ENCODE peak calls at places on chromosomes 13 and 19, in four cellular contexts. H, A, S and R are unnamed samples.

GRCh38 chr19:49555600-49556411 is 24.6 kb downstream of the NOSIP start:
- DNase-seq in S (peak), H (no peak), A (peak), R (no peak)

GRCh38 chr13:50241479-50241878 is 226.2 kb downstream of the KCNRG start:
- DNase-seq in A (no peak), H (no peak), S (no peak), R (no peak)

GRCh38 chr13:111051656-111052232 is 63.4 kb upstream of the ARHGEF7 start:
- DNase-seq in A (no peak), S (no peak), H (no peak), R (no peak)

GRCh38 chr19:49853852-49854849 is 3.2 kb downstream of the PTOV1 start:
- DNase-seq in A (no peak), H (no peak), S (no peak), R (no peak)

GRCh38 chr13:33761744-33762143 is 56.2 kb upstream of the RFC3 start:
- DNase-seq in S (no peak), H (no peak), A (peak), R (peak)

GRCh38 chr13:21233086-21233485 is 56.6 kb downstream of the MRPL57 start:
- DNase-seq in S (no peak), A (no peak), H (no peak), R (no peak)

GRCh38 chr13:31530883-31531282 is 208.4 kb upstream of the RXFP2 start:
- DNase-seq in H (no peak), A (no peak), S (no peak), R (no peak)

GRCh38 chr19:10977773-10978155 is 16.9 kb downstream of the SMARCA4 start:
- DNase-seq in S (no peak), A (no peak), H (no peak), R (no peak)

GRCh38 chr19:48454150-48454730 is 1.1 kb upstream of the KCNJ14 start:
- DNase-seq in A (no peak), S (no peak), H (no peak), R (no peak)

GRCh38 chr13:29917573-29918091 is 67.2 kb upstream of the UBL3 start:
- DNase-seq in A (no peak), H (no peak), S (no peak), R (no peak)

GRCh38 chr19:38229585-38230073 is 5.6 kb upstream of the DPF1 start:
- DNase-seq in S (peak), A (peak), H (no peak), R (peak)

GRCh38 chr13:44648392-44649117 is 72.4 kb upstream of the TSC22D1 start:
- DNase-seq in A (peak), S (no peak), H (no peak), R (no peak)

GRCh38 chr19:4781851-4782250 is 9.7 kb upstream of the FEM1A start:
- DNase-seq in A (no peak), S (no peak), H (no peak), R (no peak)

GRCh38 chr13:49643003-49643651 is 14.8 kb downstream of the ARL11 start:
- DNase-seq in A (no peak), S (no peak), H (no peak), R (no peak)

GRCh38 chr19:38892841-38893240 is 6.6 kb downstream of the SIRT2 start:
- DNase-seq in H (no peak), S (no peak), A (no peak), R (no peak)

GRCh38 chr19:51729781-51730180 is 6.0 kb upstream of the HAS1 start:
- DNase-seq in H (no peak), S (no peak), A (no peak), R (no peak)

GRCh38 chr19:56597696-56598095 is 2.6 kb downstream of the ZNF71 start:
- DNase-seq in A (no peak), H (no peak), S (no peak), R (no peak)

GRCh38 chr19:42512743-42513304 is 15.5 kb downstream of the CEACAM1 start:
- DNase-seq in H (no peak), A (no peak), S (no peak), R (no peak)

GRCh38 chr19:48817585-48818124 is 6.8 kb upstream of the BCAT2 start:
- DNase-seq in A (no peak), H (no peak), S (no peak), R (no peak)

GRCh38 chr13:46355906-46356305 is 31.1 kb downstream of the RUBCNL start:
- DNase-seq in A (no peak), H (no peak), S (no peak), R (no peak)

GRCh38 chr13:49649244-49649962 is 21.1 kb downstream of the ARL11 start:
- DNase-seq in S (no peak), A (no peak), H (no peak), R (no peak)

GRCh38 chr13:95593462-95593861 is 40.9 kb downstream of the CLDN10 start:
- DNase-seq in H (no peak), S (no peak), A (no peak), R (no peak)

GRCh38 chr13:27619711-27620376 is 485 bp downstream of the LNX2 start:
- DNase-seq in H (peak), A (no peak), S (peak), R (peak)

GRCh38 chr13:87941244-87941643 is 270.1 kb downstream of the SLITRK5 start:
- DNase-seq in S (no peak), H (no peak), A (no peak), R (no peak)

GRCh38 chr19:30567535-30568232 is 195.5 kb downstream of the ZNF536 start:
- DNase-seq in A (no peak), S (no peak), H (no peak), R (no peak)

GRCh38 chr13:109241160-109241559 is 545.2 kb downstream of the IRS2 start:
- DNase-seq in A (no peak), S (no peak), H (no peak), R (no peak)

GRCh38 chr19:30664358-30665058 is 292.3 kb downstream of the ZNF536 start:
- DNase-seq in S (no peak), A (no peak), H (no peak), R (peak)

GRCh38 chr13:88068975-88069374 is 397.8 kb downstream of the SLITRK5 start:
- DNase-seq in A (no peak), H (no peak), S (no peak), R (no peak)

GRCh38 chr19:1825909-1826556 is 14.0 kb upstream of the ATP8B3 start:
- DNase-seq in H (peak), S (peak), A (no peak), R (peak)

DNA sequence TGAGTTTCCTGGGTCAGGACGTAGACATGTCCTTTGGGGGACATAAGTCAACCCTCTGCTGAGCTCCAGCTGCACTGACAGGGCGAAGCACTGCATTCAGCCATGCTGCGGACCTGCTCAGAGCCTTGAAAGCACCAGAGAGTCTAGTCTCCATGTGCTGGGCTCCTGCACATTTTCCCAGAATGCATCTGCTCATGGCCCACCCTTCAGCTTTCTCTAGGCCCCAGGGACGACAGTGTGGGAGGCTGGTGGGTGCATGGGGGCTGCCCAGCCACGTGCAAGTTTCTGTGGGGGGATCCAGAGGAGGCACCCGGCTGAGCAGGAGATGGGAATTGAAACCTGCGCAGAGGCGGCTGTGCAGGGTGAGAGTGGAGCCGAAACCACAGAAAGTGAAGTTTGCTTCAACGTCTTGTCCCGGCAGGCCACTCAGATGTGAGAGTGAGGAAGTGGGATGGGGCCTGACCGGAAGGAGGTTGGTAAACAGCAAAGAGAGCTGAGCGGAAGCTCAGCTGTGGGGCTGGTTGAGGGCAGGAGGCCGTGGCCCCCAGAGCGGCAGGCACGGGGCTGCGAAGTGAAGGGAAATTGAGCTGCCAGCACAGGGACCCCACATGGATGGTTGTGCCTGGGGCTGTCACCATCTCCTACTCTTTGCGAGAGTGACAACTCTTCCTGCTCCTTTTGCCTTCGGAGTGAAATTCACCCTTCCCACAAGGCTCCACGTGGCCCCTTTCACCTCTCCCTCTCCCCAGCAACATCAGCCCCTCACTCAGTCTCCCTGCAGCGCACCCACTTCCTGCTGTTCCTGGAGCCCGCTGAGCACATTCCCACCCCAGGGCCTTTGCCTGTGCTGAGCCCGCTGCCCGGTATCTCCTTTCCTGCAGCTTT is 11.8 kb downstream of the PGLS start:
- DNase-seq in H (no peak), A (no peak), S (peak), R (no peak)
- TF ChIP-seq POLR2AphosphoS5 in H (no peak), A (no peak), S (no peak), R (no peak)

GRCh38 chr19:57888494-57889231 is at the start of gene ZNF814:
- DNase-seq in S (peak), H (peak), A (no peak), R (peak)
- TF ChIP-seq POLR2AphosphoS5 in S (no peak), H (peak), A (no peak), R (peak)

DNA sequence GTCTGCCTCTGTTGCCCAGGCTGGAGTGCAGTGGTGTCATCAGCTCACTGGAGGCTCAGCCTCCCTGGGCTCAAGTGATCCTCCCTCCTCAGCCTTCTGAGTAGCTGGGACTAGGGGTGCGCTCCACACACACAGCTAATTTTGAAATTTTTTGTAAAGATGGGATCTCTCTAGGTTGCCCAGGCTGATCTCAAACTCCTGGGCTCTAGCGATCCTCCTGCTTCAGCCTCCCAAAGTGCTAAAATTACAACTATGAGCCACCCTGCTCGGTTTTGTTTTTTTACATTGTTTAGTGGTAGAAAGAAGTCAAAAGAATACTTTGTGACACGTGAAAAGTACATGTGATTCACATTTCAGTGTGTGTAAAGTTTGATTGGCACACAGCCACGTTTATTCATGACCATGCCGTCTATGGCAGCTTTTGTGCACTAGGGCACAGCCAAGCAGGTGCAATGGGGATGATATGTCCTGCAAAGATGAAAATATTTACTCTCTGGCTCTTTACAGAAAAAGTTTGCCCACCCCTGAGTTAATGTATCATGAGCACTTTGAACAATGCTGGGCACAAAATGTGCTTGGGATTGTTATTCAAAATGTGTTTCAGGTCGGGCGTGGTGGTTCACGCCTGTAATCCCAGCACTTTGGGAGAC is 16.2 kb upstream of the NFIC start:
- DNase-seq in H (no peak), S (peak), A (no peak), R (peak)
- TF ChIP-seq POLR2AphosphoS5 in H (no peak), S (peak), A (no peak), R (peak)

DNA sequence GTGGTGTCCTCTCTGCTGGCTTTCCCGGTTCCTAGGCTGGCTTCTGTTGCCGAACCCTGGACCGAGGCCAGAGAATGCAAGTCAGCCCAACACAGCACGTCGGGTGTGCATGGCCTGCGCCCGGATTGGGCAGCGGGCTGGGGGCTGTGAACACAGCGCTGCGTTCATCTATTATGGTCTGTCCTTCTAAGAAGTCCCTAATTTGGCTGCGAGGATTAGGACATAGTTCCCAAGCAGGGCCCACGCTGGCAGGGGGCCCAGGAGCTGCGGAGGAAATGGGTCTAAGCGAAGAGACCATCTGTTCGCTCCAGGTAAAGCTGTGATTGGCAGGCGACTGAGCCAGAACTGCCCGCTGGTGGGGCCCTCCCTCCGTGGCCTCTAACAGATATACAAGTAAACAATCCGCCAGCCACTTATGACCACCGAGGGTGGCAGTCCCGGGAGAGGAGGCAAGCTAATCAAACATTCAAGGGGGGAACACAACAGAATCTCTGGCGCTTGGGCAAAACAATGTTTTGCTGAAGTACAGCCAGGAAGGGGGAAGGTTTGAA is 6.0 kb downstream of the SYCE2 start:
- DNase-seq in A (no peak), S (peak), H (peak), R (peak)
- TF ChIP-seq POLR2AphosphoS5 in A (no peak), S (peak), H (peak), R (peak)

GRCh38 chr19:46717034-46717715 is at the start of gene PRKD2:
- DNase-seq in H (peak), A (no peak), S (peak), R (peak)
- TF ChIP-seq POLR2AphosphoS5 in H (no peak), A (peak), S (peak), R (peak)

DNA sequence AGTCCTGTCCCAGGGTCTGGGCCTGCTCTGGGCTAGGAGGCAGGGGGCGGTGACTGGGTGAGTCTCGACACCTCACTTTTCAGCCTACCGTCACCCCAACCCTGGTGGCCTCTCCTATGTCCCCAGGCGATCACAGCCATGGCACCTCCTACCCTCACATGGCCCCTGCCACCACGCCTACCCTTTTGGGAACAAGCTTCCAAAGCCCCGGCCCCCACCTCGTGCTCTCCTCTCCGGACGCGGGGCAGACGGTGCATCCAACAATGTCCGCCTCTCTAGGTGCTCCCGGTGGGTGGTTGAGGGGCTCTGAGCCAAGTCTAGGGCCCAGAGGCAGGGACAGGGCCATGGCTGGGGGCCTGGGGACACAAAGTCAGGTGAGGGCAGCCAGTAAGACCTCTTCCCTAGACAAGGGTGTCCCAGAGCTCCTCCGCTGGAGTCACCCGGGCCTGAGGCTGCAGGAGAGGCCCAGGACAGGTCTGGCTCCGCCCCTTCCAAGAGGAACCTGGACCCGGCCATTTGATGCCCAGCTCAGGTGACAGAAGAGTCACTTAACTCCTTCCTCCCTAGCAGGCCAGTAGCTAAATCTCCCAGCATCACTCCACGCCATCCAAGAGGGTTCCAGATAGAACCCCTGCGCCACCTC is at the start of gene SYNE4:
- DNase-seq in H (peak), S (peak), A (peak), R (peak)
- TF ChIP-seq POLR2AphosphoS5 in H (no peak), S (no peak), A (peak), R (peak)